ENCODE peak calls at places on chromosomes 5 and 9, in six cellular contexts. J is stomach, U is endodermal cell, G is tibial artery, C is choroid plexus epithelial cell, A is A549. H is an unnamed sample.

GRCh38 chr9:94553029-94553938 is 1.6 kb upstream of the PCAT7 start:
- DNase-seq in A (no peak), U (peak), G (no peak), J (peak), C (no peak), H (no peak)

GRCh38 chr5:10653033-10653432 is 89.2 kb downstream of the ANKRD33B start:
- DNase-seq in J (no peak), U (no peak), G (no peak), C (no peak), A (no peak), H (no peak)

GRCh38 chr9:101443358-101443757 is 7.8 kb upstream of the ALDOB start:
- DNase-seq in G (no peak), C (no peak), J (peak), U (peak), A (no peak), H (no peak)

GRCh38 chr9:68998812-68999211 is 15.1 kb downstream of the PRKACG start:
- DNase-seq in J (no peak), A (no peak), G (no peak), U (no peak), C (no peak), H (no peak)

GRCh38 chr5:32126691-32127090 is 47.4 kb downstream of the GOLPH3 start:
- DNase-seq in J (no peak), U (no peak), C (peak), G (no peak), A (no peak), H (no peak)

GRCh38 chr9:78280982-78281668 is 15.8 kb upstream of the PSAT1 start:
- DNase-seq in A (no peak), U (no peak), J (peak), G (peak), C (peak), H (no peak)

GRCh38 chr9:14485366-14485765 is 171.4 kb upstream of the NFIB start:
- DNase-seq in A (no peak), C (no peak), U (no peak), G (no peak), J (no peak), H (no peak)

GRCh38 chr9:103552712-103553111 is 541.4 kb upstream of the SMC2 start:
- DNase-seq in G (no peak), U (no peak), A (no peak), C (no peak), J (no peak), H (no peak)

GRCh38 chr9:12735669-12736068 is 39.2 kb upstream of the LURAP1L start:
- DNase-seq in A (no peak), G (no peak), U (no peak), J (no peak), C (no peak), H (no peak)

GRCh38 chr5:109691248-109691574 is 1.5 kb downstream of the MAN2A1 start:
- DNase-seq in G (no peak), A (no peak), J (no peak), U (no peak), C (no peak), H (no peak)

GRCh38 chr5:82676663-82677062 is 398.5 kb upstream of the RPS23 start:
- DNase-seq in A (no peak), J (no peak), G (no peak), C (no peak), U (no peak), H (no peak)

GRCh38 chr9:125971895-125972729 is 224.9 kb downstream of the PBX3 start:
- DNase-seq in J (no peak), C (no peak), A (no peak), U (peak), G (no peak), H (no peak)

GRCh38 chr5:168766038-168766700 is 187.0 kb upstream of the PANK3 start:
- DNase-seq in A (no peak), C (no peak), U (no peak), J (no peak), G (peak), H (no peak)

GRCh38 chr5:67462150-67462549 is 265.6 kb upstream of the CD180 start:
- DNase-seq in A (no peak), C (no peak), U (no peak), J (no peak), G (no peak), H (no peak)

GRCh38 chr5:159902444-159903121 is 13.7 kb upstream of the ADRA1B start:
- DNase-seq in A (peak), J (no peak), C (peak), U (no peak), G (no peak), H (no peak)

GRCh38 chr5:35233121-35233520 is 2.8 kb upstream of the PRLR start:
- DNase-seq in C (no peak), G (no peak), A (no peak), U (no peak), J (no peak), H (no peak)

GRCh38 chr9:99109522-99109921 is 4.6 kb downstream of the TGFBR1 start:
- DNase-seq in J (no peak), A (no peak), U (no peak), G (peak), C (peak), H (no peak)

GRCh38 chr9:113482991-113483675 is 19.6 kb downstream of the RGS3 start:
- DNase-seq in A (no peak), U (peak), J (no peak), C (no peak), G (no peak), H (no peak)

GRCh38 chr5:127355342-127355741 is 64.7 kb downstream of the MEGF10 start:
- DNase-seq in C (no peak), U (no peak), A (no peak), J (no peak), G (no peak), H (no peak)

GRCh38 chr5:84494453-84494852 is 109.8 kb upstream of the EDIL3 start:
- DNase-seq in G (no peak), J (no peak), C (peak), A (no peak), U (no peak), H (no peak)

GRCh38 chr5:10792336-10792735 is 31.3 kb upstream of the DAP start:
- DNase-seq in J (no peak), G (no peak), A (no peak), U (no peak), C (no peak), H (no peak)

GRCh38 chr9:33239922-33240321 is at the start of gene SPINK4:
- DNase-seq in G (no peak), A (no peak), U (no peak), J (peak), C (no peak), H (no peak)

GRCh38 chr9:87451149-87451548 is 46.5 kb upstream of the DAPK1 start:
- DNase-seq in U (no peak), J (no peak), C (peak), G (no peak), A (no peak), H (no peak)

GRCh38 chr5:125914471-125914870 is 508.7 kb upstream of the GRAMD2B start:
- DNase-seq in A (no peak), U (no peak), J (no peak), G (no peak), C (peak), H (no peak)

GRCh38 chr5:92402045-92402444 is 1018.9 kb upstream of the ARRDC3 start:
- DNase-seq in J (no peak), A (no peak), G (no peak), U (no peak), C (peak), H (no peak)

GRCh38 chr5:151098185-151098813 is 17.5 kb upstream of the TNIP1 start:
- DNase-seq in G (no peak), J (no peak), C (no peak), A (no peak), U (no peak), H (peak)

GRCh38 chr5:127340606-127341005 is 50.0 kb downstream of the MEGF10 start:
- DNase-seq in G (no peak), J (no peak), C (no peak), U (no peak), A (no peak), H (no peak)

GRCh38 chr9:117250610-117251215 is 164.1 kb downstream of the ASTN2 start:
- DNase-seq in A (no peak), J (no peak), G (no peak), C (no peak), U (no peak), H (no peak)

GRCh38 chr5:179612577-179613459 is 10.7 kb downstream of the HNRNPH1 start:
- DNase-seq in G (no peak), A (no peak), J (no peak), U (peak), C (no peak), H (no peak)

GRCh38 chr9:132370592-132370991 is 15.8 kb upstream of the SETX start:
- DNase-seq in U (peak), A (no peak), G (no peak), J (no peak), C (no peak), H (no peak)

GRCh38 chr9:15510789-15511575 is at the start of gene PSIP1:
- DNase-seq in U (peak), J (peak), C (peak), A (peak), G (peak), H (peak)
- TF ChIP-seq CTCF in U (no peak), J (no peak), C (no peak), A (no peak), G (peak), H (no peak)

DNA sequence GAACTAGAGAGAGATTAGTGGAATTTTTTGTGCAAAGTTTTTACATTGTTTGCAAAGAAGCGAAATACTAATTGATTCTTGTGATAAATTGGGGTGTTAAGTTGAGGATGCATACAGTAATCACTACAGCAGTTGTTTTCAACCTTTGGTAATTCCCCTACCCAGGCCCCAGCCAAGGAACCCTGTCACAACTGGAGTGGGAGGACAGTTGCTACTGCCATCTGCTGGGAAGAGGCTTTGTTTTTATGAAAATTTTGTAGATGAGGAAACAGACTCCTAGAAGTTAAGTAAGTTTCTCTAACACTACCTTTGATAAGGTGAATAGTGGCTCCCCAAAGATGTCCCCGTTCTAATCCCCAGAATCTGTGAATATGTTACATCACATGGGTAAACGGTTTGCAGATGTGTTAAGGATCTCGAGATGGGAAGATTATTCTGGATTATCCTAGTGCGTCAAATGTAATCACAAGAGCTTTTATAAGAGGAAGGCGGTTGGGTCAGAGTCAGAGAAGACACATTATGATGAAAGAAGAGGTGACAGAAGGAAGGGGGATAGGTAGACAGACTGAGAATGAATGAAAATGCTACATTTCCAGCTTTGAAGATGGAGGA is 34.0 kb upstream of the PPP1R2B start:
- DNase-seq in C (peak), U (peak), J (no peak), A (peak), G (no peak), H (no peak)
- TF ChIP-seq CTCF in C (peak), U (peak), J (no peak), A (peak), G (peak), H (no peak)

DNA sequence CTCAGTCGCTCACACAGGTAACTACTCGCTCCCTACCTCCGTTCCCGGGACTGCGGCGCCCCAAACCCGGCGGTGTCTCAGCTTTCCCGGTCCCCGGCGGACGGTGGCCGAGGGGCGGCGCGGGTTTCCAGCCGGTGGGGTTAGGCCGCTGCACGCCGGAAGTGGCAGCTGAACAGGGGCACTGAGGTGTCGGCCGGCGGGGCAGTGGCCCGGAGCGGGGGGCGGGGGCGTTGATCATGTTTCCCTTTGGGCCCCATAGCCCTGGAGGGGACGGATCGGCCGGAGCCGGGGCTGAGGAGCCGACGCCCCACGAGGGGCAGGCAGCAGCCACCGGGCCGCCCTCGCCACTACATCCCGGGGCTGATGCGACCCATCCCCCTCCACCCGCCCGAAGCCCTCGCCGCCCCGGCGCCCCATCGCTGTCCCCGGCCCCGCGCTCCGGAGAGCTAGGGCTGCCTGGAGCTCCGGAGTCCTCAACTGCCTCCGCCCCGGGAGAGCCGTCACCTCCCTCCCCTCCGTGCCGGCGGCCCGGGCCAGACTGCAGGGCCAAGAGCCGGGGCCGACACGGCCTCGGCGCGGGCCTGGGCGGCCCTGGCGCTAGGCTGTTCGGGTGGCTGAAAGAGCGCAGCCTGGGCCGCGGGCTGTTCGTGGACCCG is at the start of gene DCAF10:
- DNase-seq in J (peak), G (peak), C (peak), U (peak), A (peak), H (peak)
- TF ChIP-seq CTCF in J (no peak), G (no peak), C (peak), U (no peak), A (no peak), H (no peak)

GRCh38 chr9:130182090-130182909 is 10.1 kb downstream of the NCS1 start:
- DNase-seq in J (no peak), C (no peak), G (no peak), U (no peak), A (no peak), H (no peak)
- TF ChIP-seq CTCF in J (no peak), C (no peak), G (no peak), U (peak), A (no peak), H (no peak)

GRCh38 chr5:140245926-140246325 is 57.0 kb downstream of the PFDN1 start:
- DNase-seq in G (no peak), J (no peak), U (no peak), C (no peak), A (no peak), H (no peak)

GRCh38 chr5:140242890-140243585 is 59.9 kb downstream of the PFDN1 start:
- DNase-seq in A (no peak), U (no peak), J (peak), C (no peak), G (no peak), H (no peak)

GRCh38 chr5:140245354-140245753 is 57.5 kb downstream of the PFDN1 start:
- DNase-seq in G (peak), A (no peak), C (no peak), U (no peak), J (no peak), H (no peak)

GRCh38 chr5:140243855-140244254 is 59.0 kb downstream of the PFDN1 start:
- DNase-seq in J (peak), G (no peak), C (no peak), A (no peak), U (no peak), H (no peak)

GRCh38 chr5:140244525-140245025 is 58.3 kb downstream of the PFDN1 start:
- DNase-seq in G (peak), A (peak), C (peak), U (peak), J (peak), H (peak)
- TF ChIP-seq CTCF in G (peak), A (peak), C (peak), U (peak), J (no peak), H (peak)

DNA sequence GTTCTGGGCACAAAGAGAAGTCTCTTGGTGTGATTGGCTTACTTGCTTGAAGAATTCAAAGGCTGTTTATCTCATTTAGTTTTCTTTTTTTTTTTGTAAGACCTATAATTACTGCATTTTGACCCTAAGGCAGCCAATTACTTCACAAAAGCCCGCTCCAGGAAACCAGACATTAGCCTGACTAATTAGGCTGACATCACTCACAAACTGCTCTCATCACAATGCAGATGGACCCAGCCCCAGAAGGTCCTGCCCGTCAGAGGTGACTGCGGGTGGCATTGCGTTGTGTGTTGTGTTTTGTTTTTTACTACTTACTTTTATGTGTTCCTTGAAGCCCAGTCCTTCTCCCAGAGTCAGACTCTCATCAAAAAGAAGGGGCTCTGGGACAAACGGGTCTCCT is 172.3 kb downstream of the HSD17B3 start:
- DNase-seq in A (no peak), U (peak), J (no peak), C (no peak), G (no peak), H (no peak)
- TF ChIP-seq CTCF in A (no peak), U (no peak), J (no peak), C (no peak), G (no peak), H (no peak)

H was measured in natural killer cell.